ENCODE peak calls at places on chromosomes 11 and 22, in nine cellular contexts. One of them, this sample, is unnamed.

GRCh38 chr11:55401011-55401410 is 33.2 kb downstream of the OR4A15 start:
- DNase-seq in iPS DF 19.7: no peak
- DNase-seq in T-cell: no peak
- DNase-seq in AG09309: no peak
- DNase-seq in anterior cingulate cortex: no peak
- DNase-seq in stimulated activated CD4-positive, alpha-beta T cell treated with anti-CD3 and anti-CD28 coated beads, TNF-alpha, amount 100 ng/mL, for 1 hour: no peak
- DNase-seq in hepatocyte: no peak
- DNase-seq in SJSA1: no peak
- DNase-seq in uterus: no peak
- DNase-seq in this sample: no peak

GRCh38 chr22:39543095-39543494 is 10.5 kb upstream of the RPS19BP1 start:
- DNase-seq in iPS DF 19.7: no peak
- DNase-seq in T-cell: no peak
- DNase-seq in AG09309: no peak
- DNase-seq in anterior cingulate cortex: no peak
- DNase-seq in stimulated activated CD4-positive, alpha-beta T cell treated with anti-CD3 and anti-CD28 coated beads, TNF-alpha, amount 100 ng/mL, for 1 hour: no peak
- DNase-seq in hepatocyte: peak
- DNase-seq in SJSA1: peak
- DNase-seq in uterus: no peak
- DNase-seq in this sample: no peak

GRCh38 chr11:118911880-118912741 is 13.6 kb downstream of the BCL9L start:
- DNase-seq in iPS DF 19.7: no peak
- DNase-seq in T-cell: peak
- DNase-seq in AG09309: no peak
- DNase-seq in anterior cingulate cortex: no peak
- DNase-seq in stimulated activated CD4-positive, alpha-beta T cell treated with anti-CD3 and anti-CD28 coated beads, TNF-alpha, amount 100 ng/mL, for 1 hour: peak
- DNase-seq in hepatocyte: peak
- DNase-seq in SJSA1: peak
- DNase-seq in uterus: peak
- DNase-seq in this sample: no peak

GRCh38 chr11:35148163-35148562 is 9.2 kb downstream of the CD44 start:
- DNase-seq in iPS DF 19.7: no peak
- DNase-seq in T-cell: peak
- DNase-seq in AG09309: no peak
- DNase-seq in anterior cingulate cortex: no peak
- DNase-seq in stimulated activated CD4-positive, alpha-beta T cell treated with anti-CD3 and anti-CD28 coated beads, TNF-alpha, amount 100 ng/mL, for 1 hour: no peak
- DNase-seq in hepatocyte: no peak
- DNase-seq in SJSA1: no peak
- DNase-seq in uterus: no peak
- DNase-seq in this sample: no peak

GRCh38 chr11:74283580-74284180 is 27.8 kb downstream of the P4HA3 start:
- DNase-seq in iPS DF 19.7: no peak
- DNase-seq in T-cell: no peak
- DNase-seq in AG09309: no peak
- DNase-seq in anterior cingulate cortex: no peak
- DNase-seq in stimulated activated CD4-positive, alpha-beta T cell treated with anti-CD3 and anti-CD28 coated beads, TNF-alpha, amount 100 ng/mL, for 1 hour: no peak
- DNase-seq in hepatocyte: no peak
- DNase-seq in SJSA1: peak
- DNase-seq in uterus: no peak
- DNase-seq in this sample: no peak

GRCh38 chr11:78564037-78564888 is 10.4 kb downstream of the NARS2 start:
- DNase-seq in iPS DF 19.7: no peak
- DNase-seq in T-cell: no peak
- DNase-seq in AG09309: peak
- DNase-seq in anterior cingulate cortex: no peak
- DNase-seq in stimulated activated CD4-positive, alpha-beta T cell treated with anti-CD3 and anti-CD28 coated beads, TNF-alpha, amount 100 ng/mL, for 1 hour: no peak
- DNase-seq in hepatocyte: peak
- DNase-seq in SJSA1: peak
- DNase-seq in uterus: peak
- DNase-seq in this sample: peak

GRCh38 chr22:19003518-19003917 is 67.4 kb upstream of the PRODH start:
- DNase-seq in iPS DF 19.7: no peak
- DNase-seq in T-cell: no peak
- DNase-seq in AG09309: no peak
- DNase-seq in anterior cingulate cortex: no peak
- DNase-seq in stimulated activated CD4-positive, alpha-beta T cell treated with anti-CD3 and anti-CD28 coated beads, TNF-alpha, amount 100 ng/mL, for 1 hour: no peak
- DNase-seq in hepatocyte: no peak
- DNase-seq in SJSA1: no peak
- DNase-seq in uterus: no peak
- DNase-seq in this sample: no peak

GRCh38 chr11:2257023-2257700 is 13.2 kb downstream of the ASCL2 start:
- DNase-seq in iPS DF 19.7: no peak
- DNase-seq in T-cell: no peak
- DNase-seq in AG09309: no peak
- DNase-seq in anterior cingulate cortex: no peak
- DNase-seq in stimulated activated CD4-positive, alpha-beta T cell treated with anti-CD3 and anti-CD28 coated beads, TNF-alpha, amount 100 ng/mL, for 1 hour: no peak
- DNase-seq in hepatocyte: peak
- DNase-seq in SJSA1: no peak
- DNase-seq in uterus: no peak
- DNase-seq in this sample: no peak

GRCh38 chr11:128133501-128133900 is 453.9 kb downstream of the ETS1 start:
- DNase-seq in iPS DF 19.7: no peak
- DNase-seq in T-cell: no peak
- DNase-seq in AG09309: no peak
- DNase-seq in anterior cingulate cortex: no peak
- DNase-seq in stimulated activated CD4-positive, alpha-beta T cell treated with anti-CD3 and anti-CD28 coated beads, TNF-alpha, amount 100 ng/mL, for 1 hour: no peak
- DNase-seq in hepatocyte: no peak
- DNase-seq in SJSA1: no peak
- DNase-seq in uterus: no peak
- DNase-seq in this sample: no peak

GRCh38 chr11:10454902-10455631 is at the start of gene AMPD3:
- DNase-seq in iPS DF 19.7: no peak
- DNase-seq in T-cell: no peak
- DNase-seq in AG09309: peak
- DNase-seq in anterior cingulate cortex: no peak
- DNase-seq in stimulated activated CD4-positive, alpha-beta T cell treated with anti-CD3 and anti-CD28 coated beads, TNF-alpha, amount 100 ng/mL, for 1 hour: no peak
- DNase-seq in hepatocyte: peak
- DNase-seq in SJSA1: peak
- DNase-seq in uterus: peak
- DNase-seq in this sample: no peak

GRCh38 chr22:46561435-46561905 is 24.1 kb upstream of the CELSR1 start:
- DNase-seq in iPS DF 19.7: no peak
- DNase-seq in T-cell: no peak
- DNase-seq in AG09309: no peak
- DNase-seq in anterior cingulate cortex: no peak
- DNase-seq in stimulated activated CD4-positive, alpha-beta T cell treated with anti-CD3 and anti-CD28 coated beads, TNF-alpha, amount 100 ng/mL, for 1 hour: no peak
- DNase-seq in hepatocyte: no peak
- DNase-seq in SJSA1: no peak
- DNase-seq in uterus: no peak
- DNase-seq in this sample: no peak

GRCh38 chr22:38202437-38203089 is 769 bp downstream of the MAFF start:
- DNase-seq in iPS DF 19.7: no peak
- DNase-seq in T-cell: peak
- DNase-seq in AG09309: peak
- DNase-seq in anterior cingulate cortex: no peak
- DNase-seq in stimulated activated CD4-positive, alpha-beta T cell treated with anti-CD3 and anti-CD28 coated beads, TNF-alpha, amount 100 ng/mL, for 1 hour: peak
- DNase-seq in hepatocyte: peak
- DNase-seq in SJSA1: peak
- DNase-seq in uterus: peak
- DNase-seq in this sample: no peak

GRCh38 chr22:47060718-47061117 is 298.3 kb downstream of the TBC1D22A start:
- DNase-seq in iPS DF 19.7: no peak
- DNase-seq in T-cell: no peak
- DNase-seq in AG09309: no peak
- DNase-seq in anterior cingulate cortex: no peak
- DNase-seq in stimulated activated CD4-positive, alpha-beta T cell treated with anti-CD3 and anti-CD28 coated beads, TNF-alpha, amount 100 ng/mL, for 1 hour: no peak
- DNase-seq in hepatocyte: no peak
- DNase-seq in SJSA1: no peak
- DNase-seq in uterus: no peak
- DNase-seq in this sample: no peak

GRCh38 chr11:11916981-11917399 is 75.2 kb downstream of the USP47 start:
- DNase-seq in iPS DF 19.7: no peak
- DNase-seq in T-cell: no peak
- DNase-seq in AG09309: peak
- DNase-seq in anterior cingulate cortex: no peak
- DNase-seq in stimulated activated CD4-positive, alpha-beta T cell treated with anti-CD3 and anti-CD28 coated beads, TNF-alpha, amount 100 ng/mL, for 1 hour: no peak
- DNase-seq in hepatocyte: peak
- DNase-seq in SJSA1: peak
- DNase-seq in uterus: no peak
- DNase-seq in this sample: no peak

GRCh38 chr11:44615041-44615513 is 49.6 kb downstream of the CD82 start:
- DNase-seq in iPS DF 19.7: no peak
- DNase-seq in T-cell: no peak
- DNase-seq in AG09309: no peak
- DNase-seq in anterior cingulate cortex: no peak
- DNase-seq in stimulated activated CD4-positive, alpha-beta T cell treated with anti-CD3 and anti-CD28 coated beads, TNF-alpha, amount 100 ng/mL, for 1 hour: no peak
- DNase-seq in hepatocyte: no peak
- DNase-seq in SJSA1: no peak
- DNase-seq in uterus: no peak
- DNase-seq in this sample: no peak

GRCh38 chr11:57818812-57819211 is 57.2 kb downstream of the CTNND1 start:
- DNase-seq in iPS DF 19.7: no peak
- DNase-seq in T-cell: no peak
- DNase-seq in AG09309: no peak
- DNase-seq in anterior cingulate cortex: no peak
- DNase-seq in stimulated activated CD4-positive, alpha-beta T cell treated with anti-CD3 and anti-CD28 coated beads, TNF-alpha, amount 100 ng/mL, for 1 hour: no peak
- DNase-seq in hepatocyte: no peak
- DNase-seq in SJSA1: no peak
- DNase-seq in uterus: no peak
- DNase-seq in this sample: no peak

GRCh38 chr22:50308597-50308935 is 1.1 kb upstream of the PLXNB2 start:
- DNase-seq in iPS DF 19.7: no peak
- DNase-seq in T-cell: no peak
- DNase-seq in AG09309: no peak
- DNase-seq in anterior cingulate cortex: no peak
- DNase-seq in stimulated activated CD4-positive, alpha-beta T cell treated with anti-CD3 and anti-CD28 coated beads, TNF-alpha, amount 100 ng/mL, for 1 hour: no peak
- DNase-seq in hepatocyte: no peak
- DNase-seq in SJSA1: no peak
- DNase-seq in uterus: peak
- DNase-seq in this sample: peak

GRCh38 chr11:118660646-118661424 is 18.6 kb downstream of the TREH start:
- DNase-seq in iPS DF 19.7: no peak
- DNase-seq in T-cell: no peak
- DNase-seq in AG09309: no peak
- DNase-seq in anterior cingulate cortex: no peak
- DNase-seq in stimulated activated CD4-positive, alpha-beta T cell treated with anti-CD3 and anti-CD28 coated beads, TNF-alpha, amount 100 ng/mL, for 1 hour: no peak
- DNase-seq in hepatocyte: peak
- DNase-seq in SJSA1: no peak
- DNase-seq in uterus: no peak
- DNase-seq in this sample: no peak

GRCh38 chr11:76609736-76610370 is 60.7 kb downstream of the LRRC32 start:
- DNase-seq in iPS DF 19.7: no peak
- DNase-seq in T-cell: no peak
- DNase-seq in AG09309: no peak
- DNase-seq in anterior cingulate cortex: no peak
- DNase-seq in stimulated activated CD4-positive, alpha-beta T cell treated with anti-CD3 and anti-CD28 coated beads, TNF-alpha, amount 100 ng/mL, for 1 hour: no peak
- DNase-seq in hepatocyte: no peak
- DNase-seq in SJSA1: peak
- DNase-seq in uterus: no peak
- DNase-seq in this sample: no peak

GRCh38 chr11:70568504-70569172 is 170.3 kb downstream of the CTTN start:
- DNase-seq in iPS DF 19.7: no peak
- DNase-seq in T-cell: no peak
- DNase-seq in AG09309: no peak
- DNase-seq in anterior cingulate cortex: no peak
- DNase-seq in stimulated activated CD4-positive, alpha-beta T cell treated with anti-CD3 and anti-CD28 coated beads, TNF-alpha, amount 100 ng/mL, for 1 hour: no peak
- DNase-seq in hepatocyte: peak
- DNase-seq in SJSA1: no peak
- DNase-seq in uterus: no peak
- DNase-seq in this sample: peak

GRCh38 chr11:37364246-37364839 is 766.3 kb upstream of the RAG2 start:
- DNase-seq in iPS DF 19.7: peak
- DNase-seq in T-cell: no peak
- DNase-seq in AG09309: no peak
- DNase-seq in anterior cingulate cortex: no peak
- DNase-seq in stimulated activated CD4-positive, alpha-beta T cell treated with anti-CD3 and anti-CD28 coated beads, TNF-alpha, amount 100 ng/mL, for 1 hour: no peak
- DNase-seq in hepatocyte: no peak
- DNase-seq in SJSA1: no peak
- DNase-seq in uterus: no peak
- DNase-seq in this sample: no peak

GRCh38 chr11:72621008-72621610 is 53.1 kb downstream of the PDE2A start:
- DNase-seq in iPS DF 19.7: no peak
- DNase-seq in T-cell: no peak
- DNase-seq in AG09309: no peak
- DNase-seq in anterior cingulate cortex: no peak
- DNase-seq in stimulated activated CD4-positive, alpha-beta T cell treated with anti-CD3 and anti-CD28 coated beads, TNF-alpha, amount 100 ng/mL, for 1 hour: no peak
- DNase-seq in hepatocyte: no peak
- DNase-seq in SJSA1: no peak
- DNase-seq in uterus: no peak
- DNase-seq in this sample: no peak

GRCh38 chr11:69446108-69446507 is 35.4 kb upstream of the LINC01488 start:
- DNase-seq in iPS DF 19.7: no peak
- DNase-seq in T-cell: no peak
- DNase-seq in AG09309: peak
- DNase-seq in anterior cingulate cortex: no peak
- DNase-seq in stimulated activated CD4-positive, alpha-beta T cell treated with anti-CD3 and anti-CD28 coated beads, TNF-alpha, amount 100 ng/mL, for 1 hour: no peak
- DNase-seq in hepatocyte: no peak
- DNase-seq in SJSA1: no peak
- DNase-seq in uterus: no peak
- DNase-seq in this sample: no peak

GRCh38 chr11:125916683-125917337 is 12.5 kb downstream of the DDX25 start:
- DNase-seq in iPS DF 19.7: no peak
- DNase-seq in T-cell: no peak
- DNase-seq in AG09309: no peak
- DNase-seq in anterior cingulate cortex: no peak
- DNase-seq in stimulated activated CD4-positive, alpha-beta T cell treated with anti-CD3 and anti-CD28 coated beads, TNF-alpha, amount 100 ng/mL, for 1 hour: no peak
- DNase-seq in hepatocyte: no peak
- DNase-seq in SJSA1: no peak
- DNase-seq in uterus: no peak
- DNase-seq in this sample: no peak

GRCh38 chr11:75313457-75314272 is 37.8 kb downstream of the ARRB1 start:
- DNase-seq in iPS DF 19.7: no peak
- DNase-seq in T-cell: no peak
- DNase-seq in AG09309: no peak
- DNase-seq in anterior cingulate cortex: no peak
- DNase-seq in stimulated activated CD4-positive, alpha-beta T cell treated with anti-CD3 and anti-CD28 coated beads, TNF-alpha, amount 100 ng/mL, for 1 hour: no peak
- DNase-seq in hepatocyte: peak
- DNase-seq in SJSA1: no peak
- DNase-seq in uterus: peak
- DNase-seq in this sample: peak

GRCh38 chr11:74927496-74927895 is 21.4 kb downstream of the XRRA1 start:
- DNase-seq in iPS DF 19.7: no peak
- DNase-seq in T-cell: no peak
- DNase-seq in AG09309: peak
- DNase-seq in anterior cingulate cortex: no peak
- DNase-seq in stimulated activated CD4-positive, alpha-beta T cell treated with anti-CD3 and anti-CD28 coated beads, TNF-alpha, amount 100 ng/mL, for 1 hour: no peak
- DNase-seq in hepatocyte: no peak
- DNase-seq in SJSA1: no peak
- DNase-seq in uterus: no peak
- DNase-seq in this sample: no peak

GRCh38 chr11:59560290-59560701 is 49.0 kb downstream of the OR4D9 start:
- DNase-seq in iPS DF 19.7: peak
- DNase-seq in T-cell: peak
- DNase-seq in AG09309: no peak
- DNase-seq in anterior cingulate cortex: peak
- DNase-seq in stimulated activated CD4-positive, alpha-beta T cell treated with anti-CD3 and anti-CD28 coated beads, TNF-alpha, amount 100 ng/mL, for 1 hour: peak
- DNase-seq in hepatocyte: peak
- DNase-seq in SJSA1: peak
- DNase-seq in uterus: peak
- DNase-seq in this sample: peak

GRCh38 chr11:61848631-61849030 is 20.5 kb downstream of the FADS2 start:
- DNase-seq in iPS DF 19.7: no peak
- DNase-seq in T-cell: no peak
- DNase-seq in AG09309: no peak
- DNase-seq in anterior cingulate cortex: no peak
- DNase-seq in stimulated activated CD4-positive, alpha-beta T cell treated with anti-CD3 and anti-CD28 coated beads, TNF-alpha, amount 100 ng/mL, for 1 hour: no peak
- DNase-seq in hepatocyte: no peak
- DNase-seq in SJSA1: no peak
- DNase-seq in uterus: no peak
- DNase-seq in this sample: no peak

GRCh38 chr22:30348837-30349236 is 7.9 kb downstream of the SF3A1 start:
- DNase-seq in iPS DF 19.7: no peak
- DNase-seq in T-cell: no peak
- DNase-seq in AG09309: peak
- DNase-seq in anterior cingulate cortex: no peak
- DNase-seq in stimulated activated CD4-positive, alpha-beta T cell treated with anti-CD3 and anti-CD28 coated beads, TNF-alpha, amount 100 ng/mL, for 1 hour: no peak
- DNase-seq in hepatocyte: no peak
- DNase-seq in SJSA1: no peak
- DNase-seq in uterus: no peak
- DNase-seq in this sample: no peak

GRCh38 chr11:130403967-130404366 is 24.4 kb downstream of the ADAMTS8 start:
- DNase-seq in iPS DF 19.7: peak
- DNase-seq in T-cell: no peak
- DNase-seq in AG09309: no peak
- DNase-seq in anterior cingulate cortex: no peak
- DNase-seq in stimulated activated CD4-positive, alpha-beta T cell treated with anti-CD3 and anti-CD28 coated beads, TNF-alpha, amount 100 ng/mL, for 1 hour: no peak
- DNase-seq in hepatocyte: no peak
- DNase-seq in SJSA1: no peak
- DNase-seq in uterus: no peak
- DNase-seq in this sample: no peak

GRCh38 chr11:65384301-65384889 is 1.9 kb upstream of the SLC25A45 start:
- DNase-seq in iPS DF 19.7: no peak
- DNase-seq in T-cell: no peak
- DNase-seq in AG09309: no peak
- DNase-seq in anterior cingulate cortex: no peak
- DNase-seq in stimulated activated CD4-positive, alpha-beta T cell treated with anti-CD3 and anti-CD28 coated beads, TNF-alpha, amount 100 ng/mL, for 1 hour: no peak
- DNase-seq in hepatocyte: no peak
- DNase-seq in SJSA1: peak
- DNase-seq in uterus: peak
- DNase-seq in this sample: no peak

This sample was measured in putamen.